ENCODE peak calls at places on chromosome 2, in eight cellular contexts. T is memory B cell, H is GM13977, I is T-helper 2 cell, G is AG10803, F is non-pigmented ciliary epithelial cell, W is dorsolateral prefrontal cortex, J is NCI-H1092 treated with DMSO at 0.1 percent for 48 hours. B is an unnamed sample.
A peak's percentile ranks its signal among the peaks of the same experiment; 100 is the strongest.

GRCh38 chr2:233972941-233973575 is 55.9 kb downstream of the TRPM8 start:
- DNase-seq in T (no peak), H (no peak), I (no peak), G (no peak), F (no peak), W (no peak), J (no peak), B (no peak)

GRCh38 chr2:42050350-42051167 is 2.7 kb downstream of the PKDCC start:
- DNase-seq in T (no peak), H (no peak), I (no peak), G (no peak), F (no peak), W (no peak), J (no peak), B (no peak)

GRCh38 chr2:66477125-66477842 is 42.4 kb downstream of the MEIS1 start:
- DNase-seq in T (no peak), H (no peak), I (no peak), G (no peak), F (no peak), W (no peak), J (no peak), B (no peak)

GRCh38 chr2:68565858-68566257 is 77.5 kb upstream of the PROKR1 start:
- DNase-seq in T (no peak), H (no peak), I (no peak), G (no peak), F (no peak), W (no peak), J (no peak), B (no peak)

GRCh38 chr2:235493775-235494715 is at the start of gene AGAP1:
- DNase-seq in T (no peak), H (peak; percentile 63), I (peak; percentile 20), G (peak; percentile 88), F (no peak), W (peak; percentile 89), J (peak; percentile 38), B (no peak)

GRCh38 chr2:102736174-102736606 is 25.6 kb upstream of the TMEM182 start:
- DNase-seq in T (no peak), H (peak; percentile 66), I (no peak), G (peak; percentile 13), F (no peak), W (no peak), J (peak; percentile 47), B (no peak)

GRCh38 chr2:224646242-224646846 is 61.2 kb upstream of the CUL3 start:
- DNase-seq in T (peak; percentile 48), H (peak; percentile 32), I (peak; percentile 19), G (no peak), F (no peak), W (no peak), J (peak; percentile 13), B (no peak)

GRCh38 chr2:201157694-201158093 is 25.2 kb upstream of the CASP10 start:
- DNase-seq in T (no peak), H (no peak), I (no peak), G (no peak), F (no peak), W (no peak), J (no peak), B (no peak)

GRCh38 chr2:112881217-112882000 is 29.6 kb upstream of the IL37 start:
- DNase-seq in T (no peak), H (peak; percentile 69), I (peak; percentile 75), G (peak; percentile 84), F (peak; percentile 81), W (peak; percentile 53), J (no peak), B (no peak)

GRCh38 chr2:27020337-27020948 is 12.3 kb upstream of the TMEM214 start:
- DNase-seq in T (no peak), H (no peak), I (no peak), G (no peak), F (no peak), W (no peak), J (no peak), B (no peak)

GRCh38 chr2:241936457-241937133 is 67.1 kb downstream of the RTP5 start:
- DNase-seq in T (no peak), H (no peak), I (no peak), G (no peak), F (no peak), W (no peak), J (no peak), B (no peak)

GRCh38 chr2:47269316-47270232 is 114.5 kb upstream of the STPG4 start:
- DNase-seq in T (no peak), H (no peak), I (no peak), G (peak; percentile 99), F (peak; percentile 94), W (no peak), J (no peak), B (no peak)

GRCh38 chr2:107591541-107591940 is 235.2 kb upstream of the RGPD4 start:
- DNase-seq in T (no peak), H (no peak), I (no peak), G (peak; percentile 62), F (peak; percentile 8), W (no peak), J (no peak), B (no peak)

GRCh38 chr2:36633470-36634092 is 35.6 kb upstream of the FEZ2 start:
- DNase-seq in T (no peak), H (no peak), I (peak; percentile 23), G (peak; percentile 59), F (no peak), W (no peak), J (no peak), B (no peak)

GRCh38 chr2:52034706-52035105 is 1002.8 kb upstream of the NRXN1 start:
- DNase-seq in T (no peak), H (no peak), I (no peak), G (no peak), F (no peak), W (no peak), J (peak; percentile 35), B (no peak)

GRCh38 chr2:38374978-38375377 is 2.1 kb downstream of the ATL2 start:
- DNase-seq in T (no peak), H (no peak), I (no peak), G (no peak), F (no peak), W (no peak), J (no peak), B (no peak)

GRCh38 chr2:195532628-195533271 is 124.3 kb upstream of the SLC39A10 start:
- DNase-seq in T (peak; percentile 9), H (no peak), I (peak; percentile 84), G (peak; percentile 47), F (no peak), W (no peak), J (no peak), B (no peak)

GRCh38 chr2:213202006-213202405 is 50.6 kb upstream of the IKZF2 start:
- DNase-seq in T (no peak), H (no peak), I (no peak), G (peak; percentile 31), F (no peak), W (no peak), J (no peak), B (no peak)

GRCh38 chr2:126851756-126852155 is 46.9 kb upstream of the TEX51 start:
- DNase-seq in T (no peak), H (no peak), I (no peak), G (no peak), F (no peak), W (no peak), J (no peak), B (no peak)

GRCh38 chr2:161436411-161436810 is 20.3 kb downstream of the TBR1 start:
- DNase-seq in T (no peak), H (no peak), I (no peak), G (peak; percentile 89), F (peak; percentile 80), W (no peak), J (no peak), B (no peak)

GRCh38 chr2:195543902-195544894 is 112.8 kb upstream of the SLC39A10 start:
- DNase-seq in T (no peak), H (no peak), I (peak; percentile 69), G (no peak), F (peak; percentile 69), W (no peak), J (no peak), B (no peak)

GRCh38 chr2:46309052-46309953 is 12.1 kb downstream of the EPAS1 start:
- DNase-seq in T (no peak), H (no peak), I (no peak), G (peak; percentile 75), F (no peak), W (no peak), J (no peak), B (no peak)